ENCODE peak calls at places on chromosomes 2 and 18, in six cellular contexts. U is heart right ventricle, C is tibial nerve, G is left lung, J is PC-9, X is astrocyte. Z is an unnamed sample.

GRCh38 chr2:26752636-26753035 is 11.4 kb upstream of the SLC35F6 start:
- DNase-seq in U (no peak), C (no peak), G (no peak), J (no peak), X (no peak), Z (no peak)

GRCh38 chr2:138293045-138293444 is 208.5 kb upstream of the SPOPL start:
- DNase-seq in U (no peak), C (no peak), G (no peak), J (no peak), X (no peak), Z (no peak)

GRCh38 chr2:197307933-197308521 is 2.6 kb downstream of the ANKRD44 start:
- DNase-seq in U (no peak), C (no peak), G (no peak), J (no peak), X (no peak), Z (no peak)

GRCh38 chr2:79855264-79856006 is 342.6 kb downstream of the CTNNA2 start:
- DNase-seq in U (no peak), C (no peak), G (no peak), J (no peak), X (no peak), Z (peak)

GRCh38 chr2:195830968-195831810 is 174.2 kb downstream of the SLC39A10 start:
- DNase-seq in U (no peak), C (no peak), G (no peak), J (no peak), X (no peak), Z (no peak)

GRCh38 chr2:120346034-120346666 is at the start of gene INHBB:
- DNase-seq in U (no peak), C (no peak), G (no peak), J (peak), X (no peak), Z (no peak)

GRCh38 chr2:96093528-96093927 is 22.8 kb downstream of the ADRA2B start:
- DNase-seq in U (no peak), C (no peak), G (no peak), J (no peak), X (no peak), Z (no peak)

GRCh38 chr2:145849466-145849865 is 1329.5 kb upstream of the ZEB2 start:
- DNase-seq in U (no peak), C (no peak), G (no peak), J (no peak), X (no peak), Z (no peak)

GRCh38 chr2:9207641-9208301 is 1.2 kb downstream of the ASAP2 start:
- DNase-seq in U (no peak), C (no peak), G (peak), J (peak), X (no peak), Z (no peak)

GRCh38 chr2:58131191-58132011 is 84.8 kb downstream of the VRK2 start:
- DNase-seq in U (peak), C (peak), G (no peak), J (no peak), X (peak), Z (no peak)

GRCh38 chr18:50986360-50987087 is 18.7 kb downstream of the ELAC1 start:
- DNase-seq in U (no peak), C (no peak), G (no peak), J (no peak), X (peak), Z (no peak)

GRCh38 chr2:109402980-109403840 is 210.6 kb downstream of the SEPTIN10 start:
- DNase-seq in U (no peak), C (no peak), G (no peak), J (no peak), X (no peak), Z (no peak)

GRCh38 chr2:109400102-109400501 is 213.7 kb downstream of the SEPTIN10 start:
- DNase-seq in U (no peak), C (no peak), G (no peak), J (no peak), X (no peak), Z (no peak)

GRCh38 chr2:109403841-109404201 is 209.9 kb downstream of the SEPTIN10 start:
- DNase-seq in U (no peak), C (no peak), G (no peak), J (no peak), X (no peak), Z (no peak)

GRCh38 chr2:109401370-109401769 is 212.4 kb downstream of the SEPTIN10 start:
- DNase-seq in U (no peak), C (no peak), G (no peak), J (no peak), X (no peak), Z (no peak)

GRCh38 chr2:109402180-109402579 is 211.6 kb downstream of the SEPTIN10 start:
- DNase-seq in U (no peak), C (no peak), G (no peak), J (no peak), X (peak), Z (no peak)
- H3K27ac ChIP-seq in U (no peak), C (no peak), G (no peak), J (no peak), X (no peak), Z (no peak)

GRCh38 chr2:38298539-38298938 is 78.5 kb downstream of the ATL2 start:
- DNase-seq in U (no peak), C (no peak), G (no peak), J (no peak), X (no peak), Z (no peak)

GRCh38 chr2:38301340-38301968 is 75.6 kb downstream of the ATL2 start:
- DNase-seq in U (no peak), C (no peak), G (no peak), J (no peak), X (no peak), Z (no peak)

GRCh38 chr2:38296381-38296780 is 80.7 kb downstream of the ATL2 start:
- DNase-seq in U (no peak), C (no peak), G (no peak), J (no peak), X (no peak), Z (no peak)

GRCh38 chr2:38301969-38302702 is 74.9 kb downstream of the ATL2 start:
- DNase-seq in U (no peak), C (no peak), G (no peak), J (no peak), X (no peak), Z (no peak)
- H3K27ac ChIP-seq in U (no peak), C (no peak), G (no peak), J (no peak), X (no peak), Z (no peak)

GRCh38 chr18:45726603-45727002 is 2.6 kb downstream of the SLC14A1 start:
- DNase-seq in U (no peak), C (no peak), G (no peak), J (no peak), X (no peak), Z (no peak)
- H3K27ac ChIP-seq in U (no peak), C (no peak), G (no peak), J (no peak), X (peak), Z (no peak)

GRCh38 chr2:198900141-198900540 is 557.6 kb downstream of the SATB2 start:
- DNase-seq in U (no peak), C (no peak), G (no peak), J (no peak), X (no peak), Z (no peak)

GRCh38 chr2:198901894-198902293 is 555.8 kb downstream of the SATB2 start:
- DNase-seq in U (no peak), C (no peak), G (no peak), J (no peak), X (no peak), Z (no peak)

GRCh38 chr2:198905881-198906612 is 551.7 kb downstream of the SATB2 start:
- DNase-seq in U (no peak), C (no peak), G (no peak), J (no peak), X (no peak), Z (no peak)
- H3K27ac ChIP-seq in U (no peak), C (no peak), G (no peak), J (no peak), X (no peak), Z (no peak)

GRCh38 chr2:231664727-231665126 is 43.6 kb upstream of the PTMA start:
- DNase-seq in U (no peak), C (no peak), G (no peak), J (no peak), X (no peak), Z (no peak)
- H3K27ac ChIP-seq in U (peak), C (peak), G (peak), J (no peak), X (no peak), Z (peak)

GRCh38 chr2:234308073-234308813 is 188.6 kb downstream of the ARL4C start:
- DNase-seq in U (no peak), C (no peak), G (no peak), J (no peak), X (peak), Z (no peak)
- H3K27ac ChIP-seq in U (peak), C (no peak), G (no peak), J (no peak), X (peak), Z (no peak)

GRCh38 chr2:11496311-11496710 is 30.4 kb upstream of the E2F6 start:
- DNase-seq in U (no peak), C (no peak), G (no peak), J (no peak), X (no peak), Z (no peak)
- H3K27ac ChIP-seq in U (peak), C (no peak), G (no peak), J (no peak), X (no peak), Z (peak)

GRCh38 chr18:35750929-35751328 is 169.4 kb downstream of the GALNT1 start:
- DNase-seq in U (no peak), C (no peak), G (no peak), J (no peak), X (no peak), Z (no peak)

GRCh38 chr18:35749701-35750100 is 168.2 kb downstream of the GALNT1 start:
- DNase-seq in U (no peak), C (no peak), G (no peak), J (peak), X (no peak), Z (no peak)

GRCh38 chr18:35747894-35748472 is 166.4 kb downstream of the GALNT1 start:
- DNase-seq in U (no peak), C (no peak), G (no peak), J (no peak), X (no peak), Z (no peak)

GRCh38 chr18:35745814-35746213 is 164.3 kb downstream of the GALNT1 start:
- DNase-seq in U (no peak), C (no peak), G (no peak), J (no peak), X (no peak), Z (no peak)

DNA sequence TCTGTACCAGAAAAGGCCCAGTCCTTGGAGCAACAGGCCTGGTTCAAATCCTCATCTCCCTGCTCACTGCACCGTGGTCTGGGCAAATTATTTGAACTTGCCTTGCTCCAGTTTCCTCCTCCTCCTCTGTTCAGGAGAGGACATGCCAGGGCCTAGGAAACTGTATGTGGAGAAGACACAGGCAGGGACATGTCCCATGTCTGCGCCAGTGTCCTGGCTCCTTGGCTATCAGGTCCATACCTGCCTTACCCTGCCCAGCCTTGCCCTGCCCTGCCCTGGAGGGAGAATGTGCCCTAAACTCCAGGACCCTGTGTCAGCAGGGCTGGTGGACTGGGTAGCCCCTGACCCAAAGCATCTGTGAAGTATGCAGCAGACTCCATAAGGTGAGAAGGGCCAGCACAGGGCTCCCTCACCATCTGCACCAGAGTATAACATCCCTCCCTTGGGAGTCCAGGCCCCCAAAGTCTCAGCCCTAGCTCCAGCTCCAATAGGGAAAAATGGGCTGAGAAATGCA is 165.3 kb downstream of the GALNT1 start:
- DNase-seq in U (no peak), C (no peak), G (no peak), J (no peak), X (no peak), Z (no peak)
- H3K27ac ChIP-seq in U (no peak), C (no peak), G (no peak), J (no peak), X (no peak), Z (no peak)

Z was measured in substantia nigra.